ENCODE peak calls at places on chromosomes 5 and 9, in eight cellular contexts. One of them, this sample, is unnamed.

GRCh38 chr5:42274913-42275312 is 148.3 kb upstream of the GHR start:
- DNase-seq in stimulated activated CD4-positive, alpha-beta T cell treated with anti-CD3 and anti-CD28 coated beads, Interleukin-4, amount 100 ng/mL, for 4 hours: no peak
- DNase-seq in DMS79 treated with DMSO at 0.1 percent for 48 hours: no peak
- DNase-seq in stimulated activated CD8-positive, alpha-beta memory T cell treated with anti-CD3 and anti-CD28 coated beads, Interleukin-15, amount 100 ng/mL, for 4 hours: no peak
- DNase-seq in hippocampal formation: no peak
- DNase-seq in ovary: no peak
- DNase-seq in activated naive CD4-positive, alpha-beta T cell: no peak
- DNase-seq in activated CD4-positive, alpha-beta T cell treated with anti-CD3 and anti-CD28 coated beads, Interleukin-2, amount 50 U/mL, for 1 hour: no peak
- DNase-seq in this sample: no peak

GRCh38 chr9:132910376-132910775 is 31.7 kb downstream of the SPACA9 start:
- DNase-seq in stimulated activated CD4-positive, alpha-beta T cell treated with anti-CD3 and anti-CD28 coated beads, Interleukin-4, amount 100 ng/mL, for 4 hours: no peak
- DNase-seq in DMS79 treated with DMSO at 0.1 percent for 48 hours: no peak
- DNase-seq in stimulated activated CD8-positive, alpha-beta memory T cell treated with anti-CD3 and anti-CD28 coated beads, Interleukin-15, amount 100 ng/mL, for 4 hours: no peak
- DNase-seq in hippocampal formation: no peak
- DNase-seq in ovary: no peak
- DNase-seq in activated naive CD4-positive, alpha-beta T cell: no peak
- DNase-seq in activated CD4-positive, alpha-beta T cell treated with anti-CD3 and anti-CD28 coated beads, Interleukin-2, amount 50 U/mL, for 1 hour: no peak
- DNase-seq in this sample: no peak

GRCh38 chr9:137972988-137973470 is 95.4 kb downstream of the CACNA1B start:
- DNase-seq in stimulated activated CD4-positive, alpha-beta T cell treated with anti-CD3 and anti-CD28 coated beads, Interleukin-4, amount 100 ng/mL, for 4 hours: no peak
- DNase-seq in DMS79 treated with DMSO at 0.1 percent for 48 hours: no peak
- DNase-seq in stimulated activated CD8-positive, alpha-beta memory T cell treated with anti-CD3 and anti-CD28 coated beads, Interleukin-15, amount 100 ng/mL, for 4 hours: no peak
- DNase-seq in hippocampal formation: no peak
- DNase-seq in ovary: no peak
- DNase-seq in activated naive CD4-positive, alpha-beta T cell: no peak
- DNase-seq in activated CD4-positive, alpha-beta T cell treated with anti-CD3 and anti-CD28 coated beads, Interleukin-2, amount 50 U/mL, for 1 hour: no peak
- DNase-seq in this sample: no peak

GRCh38 chr5:160315968-160316367 is 3.6 kb upstream of the CCNJL start:
- DNase-seq in stimulated activated CD4-positive, alpha-beta T cell treated with anti-CD3 and anti-CD28 coated beads, Interleukin-4, amount 100 ng/mL, for 4 hours: no peak
- DNase-seq in DMS79 treated with DMSO at 0.1 percent for 48 hours: no peak
- DNase-seq in stimulated activated CD8-positive, alpha-beta memory T cell treated with anti-CD3 and anti-CD28 coated beads, Interleukin-15, amount 100 ng/mL, for 4 hours: no peak
- DNase-seq in hippocampal formation: no peak
- DNase-seq in ovary: no peak
- DNase-seq in activated naive CD4-positive, alpha-beta T cell: no peak
- DNase-seq in activated CD4-positive, alpha-beta T cell treated with anti-CD3 and anti-CD28 coated beads, Interleukin-2, amount 50 U/mL, for 1 hour: no peak
- DNase-seq in this sample: peak; percentile 87

GRCh38 chr5:42993516-42994284 is 46.4 kb downstream of the ANXA2R start:
- DNase-seq in stimulated activated CD4-positive, alpha-beta T cell treated with anti-CD3 and anti-CD28 coated beads, Interleukin-4, amount 100 ng/mL, for 4 hours: peak; percentile 35
- DNase-seq in DMS79 treated with DMSO at 0.1 percent for 48 hours: no peak
- DNase-seq in stimulated activated CD8-positive, alpha-beta memory T cell treated with anti-CD3 and anti-CD28 coated beads, Interleukin-15, amount 100 ng/mL, for 4 hours: no peak
- DNase-seq in hippocampal formation: no peak
- DNase-seq in ovary: no peak
- DNase-seq in activated naive CD4-positive, alpha-beta T cell: peak; percentile 68
- DNase-seq in activated CD4-positive, alpha-beta T cell treated with anti-CD3 and anti-CD28 coated beads, Interleukin-2, amount 50 U/mL, for 1 hour: peak; percentile 54
- DNase-seq in this sample: no peak

GRCh38 chr5:167982-168660 is 23.2 kb upstream of the LRRC14B start:
- DNase-seq in stimulated activated CD4-positive, alpha-beta T cell treated with anti-CD3 and anti-CD28 coated beads, Interleukin-4, amount 100 ng/mL, for 4 hours: no peak
- DNase-seq in DMS79 treated with DMSO at 0.1 percent for 48 hours: no peak
- DNase-seq in stimulated activated CD8-positive, alpha-beta memory T cell treated with anti-CD3 and anti-CD28 coated beads, Interleukin-15, amount 100 ng/mL, for 4 hours: no peak
- DNase-seq in hippocampal formation: no peak
- DNase-seq in ovary: peak; percentile 56
- DNase-seq in activated naive CD4-positive, alpha-beta T cell: no peak
- DNase-seq in activated CD4-positive, alpha-beta T cell treated with anti-CD3 and anti-CD28 coated beads, Interleukin-2, amount 50 U/mL, for 1 hour: no peak
- DNase-seq in this sample: peak; percentile 54

GRCh38 chr9:119268985-119269384 is 100.2 kb downstream of the BRINP1 start:
- DNase-seq in stimulated activated CD4-positive, alpha-beta T cell treated with anti-CD3 and anti-CD28 coated beads, Interleukin-4, amount 100 ng/mL, for 4 hours: no peak
- DNase-seq in DMS79 treated with DMSO at 0.1 percent for 48 hours: no peak
- DNase-seq in stimulated activated CD8-positive, alpha-beta memory T cell treated with anti-CD3 and anti-CD28 coated beads, Interleukin-15, amount 100 ng/mL, for 4 hours: no peak
- DNase-seq in hippocampal formation: no peak
- DNase-seq in ovary: no peak
- DNase-seq in activated naive CD4-positive, alpha-beta T cell: no peak
- DNase-seq in activated CD4-positive, alpha-beta T cell treated with anti-CD3 and anti-CD28 coated beads, Interleukin-2, amount 50 U/mL, for 1 hour: no peak
- DNase-seq in this sample: no peak

GRCh38 chr5:124740991-124741583 is 5.4 kb downstream of the ZNF608 start:
- DNase-seq in stimulated activated CD4-positive, alpha-beta T cell treated with anti-CD3 and anti-CD28 coated beads, Interleukin-4, amount 100 ng/mL, for 4 hours: no peak
- DNase-seq in DMS79 treated with DMSO at 0.1 percent for 48 hours: peak; percentile 64
- DNase-seq in stimulated activated CD8-positive, alpha-beta memory T cell treated with anti-CD3 and anti-CD28 coated beads, Interleukin-15, amount 100 ng/mL, for 4 hours: no peak
- DNase-seq in hippocampal formation: no peak
- DNase-seq in ovary: no peak
- DNase-seq in activated naive CD4-positive, alpha-beta T cell: no peak
- DNase-seq in activated CD4-positive, alpha-beta T cell treated with anti-CD3 and anti-CD28 coated beads, Interleukin-2, amount 50 U/mL, for 1 hour: no peak
- DNase-seq in this sample: peak; percentile 76

This sample was measured in RWPE1.